ENCODE peak calls at places on chromosomes 3 and 15, in five cellular contexts. One of them, this sample, is unnamed. For H3K27me3, the result is how much of the 10 kb centered on the place peaks cover.

GRCh38 chr3:141100531-141101320 is 49.6 kb downstream of the SPSB4 start:
- DNase-seq in tibial nerve: no peak
- DNase-seq in PC-3: no peak
- DNase-seq in fibroblast of lung: no peak
- DNase-seq in astrocyte: no peak
- DNase-seq in this sample: no peak

GRCh38 chr3:190059242-190059590 is 61.5 kb downstream of the P3H2 start:
- DNase-seq in tibial nerve: no peak
- DNase-seq in PC-3: no peak
- DNase-seq in fibroblast of lung: peak
- DNase-seq in astrocyte: peak
- DNase-seq in this sample: no peak

GRCh38 chr15:99123706-99124451 is 19.0 kb downstream of the SYNM start:
- DNase-seq in tibial nerve: peak
- DNase-seq in PC-3: peak
- DNase-seq in fibroblast of lung: peak
- DNase-seq in astrocyte: peak
- DNase-seq in this sample: peak

GRCh38 chr3:87495946-87496345 is 219.6 kb upstream of the POU1F1 start:
- DNase-seq in tibial nerve: no peak
- DNase-seq in PC-3: no peak
- DNase-seq in fibroblast of lung: no peak
- DNase-seq in astrocyte: no peak
- DNase-seq in this sample: no peak

GRCh38 chr3:134291300-134292254 is 40.9 kb upstream of the RYK start:
- DNase-seq in tibial nerve: peak
- DNase-seq in PC-3: peak
- DNase-seq in fibroblast of lung: peak
- DNase-seq in astrocyte: peak
- DNase-seq in this sample: peak

GRCh38 chr15:25541228-25541627 is 102.4 kb upstream of the UBE3A start:
- DNase-seq in tibial nerve: no peak
- DNase-seq in PC-3: no peak
- DNase-seq in fibroblast of lung: no peak
- DNase-seq in astrocyte: no peak
- DNase-seq in this sample: no peak

GRCh38 chr3:135148431-135148830 is 353.4 kb downstream of the EPHB1 start:
- DNase-seq in tibial nerve: no peak
- DNase-seq in PC-3: no peak
- DNase-seq in fibroblast of lung: no peak
- DNase-seq in astrocyte: no peak
- DNase-seq in this sample: no peak

GRCh38 chr3:98855811-98856400 is 45.6 kb downstream of the DCBLD2 start:
- DNase-seq in tibial nerve: no peak
- DNase-seq in PC-3: peak
- DNase-seq in fibroblast of lung: peak
- DNase-seq in astrocyte: peak
- DNase-seq in this sample: peak

GRCh38 chr3:188830955-188831354 is 340.8 kb upstream of the TPRG1 start:
- DNase-seq in tibial nerve: no peak
- DNase-seq in PC-3: peak
- DNase-seq in fibroblast of lung: no peak
- DNase-seq in astrocyte: no peak
- DNase-seq in this sample: no peak

GRCh38 chr3:242986-243706 is 46.6 kb downstream of the CHL1 start:
- DNase-seq in tibial nerve: no peak
- DNase-seq in PC-3: peak
- DNase-seq in fibroblast of lung: peak
- DNase-seq in astrocyte: peak
- DNase-seq in this sample: no peak

GRCh38 chr3:69294014-69294771 is 91.7 kb downstream of the FRMD4B start:
- DNase-seq in tibial nerve: no peak
- DNase-seq in PC-3: peak
- DNase-seq in fibroblast of lung: peak
- DNase-seq in astrocyte: peak
- DNase-seq in this sample: peak

GRCh38 chr3:174951023-174951422 is 91.9 kb downstream of the NAALADL2 start:
- DNase-seq in tibial nerve: no peak
- DNase-seq in PC-3: peak
- DNase-seq in fibroblast of lung: peak
- DNase-seq in astrocyte: peak
- DNase-seq in this sample: peak

GRCh38 chr3:54888873-54889272 is 39.0 kb downstream of the LRTM1 start:
- DNase-seq in tibial nerve: peak
- DNase-seq in PC-3: no peak
- DNase-seq in fibroblast of lung: no peak
- DNase-seq in astrocyte: no peak
- DNase-seq in this sample: no peak

GRCh38 chr3:34260266-34260990 is 462.0 kb downstream of the PDCD6IP start:
- DNase-seq in tibial nerve: peak
- DNase-seq in PC-3: peak
- DNase-seq in fibroblast of lung: peak
- DNase-seq in astrocyte: peak
- DNase-seq in this sample: peak

GRCh38 chr3:138362536-138362935 is 14.2 kb downstream of the MRAS start:
- DNase-seq in tibial nerve: no peak
- DNase-seq in PC-3: no peak
- DNase-seq in fibroblast of lung: no peak
- DNase-seq in astrocyte: no peak
- DNase-seq in this sample: no peak

GRCh38 chr15:29270169-29270955 is 740 bp upstream of the NSMCE3 start:
- DNase-seq in tibial nerve: no peak
- DNase-seq in PC-3: peak
- DNase-seq in fibroblast of lung: peak
- DNase-seq in astrocyte: peak
- DNase-seq in this sample: peak

GRCh38 chr3:14142567-14143270 is 17.9 kb downstream of the TMEM43 start:
- DNase-seq in tibial nerve: no peak
- DNase-seq in PC-3: no peak
- DNase-seq in fibroblast of lung: no peak
- DNase-seq in astrocyte: no peak
- DNase-seq in this sample: no peak

GRCh38 chr15:31758126-31758525 is 272.2 kb upstream of the CHRNA7 start:
- DNase-seq in tibial nerve: peak
- DNase-seq in PC-3: peak
- DNase-seq in fibroblast of lung: no peak
- DNase-seq in astrocyte: no peak
- DNase-seq in this sample: no peak

GRCh38 chr15:94205366-94205765 is 26.0 kb upstream of the MCTP2 start:
- DNase-seq in tibial nerve: no peak
- DNase-seq in PC-3: no peak
- DNase-seq in fibroblast of lung: peak
- DNase-seq in astrocyte: peak
- DNase-seq in this sample: no peak

GRCh38 chr3:143000525-143000924 is 845 bp upstream of the U2SURP start:
- DNase-seq in tibial nerve: no peak
- DNase-seq in PC-3: peak
- DNase-seq in fibroblast of lung: peak
- DNase-seq in astrocyte: peak
- DNase-seq in this sample: peak

GRCh38 chr3:16441306-16441898 is 72.1 kb downstream of the RFTN1 start:
- DNase-seq in tibial nerve: no peak
- DNase-seq in PC-3: no peak
- DNase-seq in fibroblast of lung: peak
- DNase-seq in astrocyte: peak
- DNase-seq in this sample: no peak

GRCh38 chr3:138009476-138010272 is at the start of gene CLDN18:
- DNase-seq in tibial nerve: no peak
- DNase-seq in PC-3: no peak
- DNase-seq in fibroblast of lung: peak
- DNase-seq in astrocyte: peak
- DNase-seq in this sample: no peak

DNA sequence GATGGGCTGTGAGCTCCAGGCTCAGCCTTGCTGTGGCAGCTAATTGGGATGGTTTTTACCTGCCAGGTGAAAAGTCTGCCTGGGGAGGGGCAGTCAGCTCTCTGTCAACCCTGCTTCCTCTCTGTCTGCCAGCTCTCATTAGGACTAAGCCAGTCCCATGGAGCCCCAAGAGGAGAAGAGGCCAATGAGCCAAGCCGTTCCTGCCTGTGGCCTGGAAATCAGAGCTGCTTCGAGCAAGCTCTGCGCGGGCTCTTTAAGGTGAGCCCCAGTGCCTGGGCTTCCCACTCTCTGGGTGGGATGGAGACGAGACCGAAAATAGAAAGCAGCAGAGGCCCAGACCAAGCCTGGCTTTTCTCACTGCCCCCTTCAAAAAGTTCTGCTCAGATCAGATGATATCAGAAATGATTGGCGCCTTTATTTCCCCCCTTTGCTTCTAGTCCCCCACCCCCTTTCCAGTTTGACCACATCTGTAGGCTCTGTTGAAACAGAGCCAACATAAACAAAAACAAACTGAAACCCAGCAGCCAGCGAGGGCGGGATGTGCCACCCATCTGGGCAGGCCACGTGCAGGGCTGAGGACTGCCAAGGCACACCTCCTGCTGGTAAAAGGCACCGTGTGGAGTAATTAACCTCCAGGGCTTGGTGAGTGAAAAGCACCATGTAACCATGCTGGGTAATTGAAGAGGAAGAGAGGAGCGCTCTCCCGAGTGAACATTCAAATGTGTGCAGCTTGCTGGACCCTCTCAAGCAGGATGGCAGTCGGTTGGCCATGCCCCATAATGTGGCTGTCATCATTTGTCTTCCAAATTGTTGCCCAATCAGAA is 471.0 kb upstream of the PROK2 start:
- DNase-seq in tibial nerve: no peak
- DNase-seq in PC-3: no peak
- DNase-seq in fibroblast of lung: no peak
- DNase-seq in astrocyte: no peak
- DNase-seq in this sample: no peak
- TF ChIP-seq CTCF in tibial nerve: no peak
- TF ChIP-seq CTCF in PC-3: no peak
- TF ChIP-seq CTCF in fibroblast of lung: peak
- TF ChIP-seq CTCF in astrocyte: no peak
- TF ChIP-seq CTCF in this sample: no peak

GRCh38 chr15:92391640-92392039 is 2.0 kb upstream of the ST8SIA2 start:
- DNase-seq in tibial nerve: no peak
- DNase-seq in PC-3: peak
- DNase-seq in fibroblast of lung: peak
- DNase-seq in astrocyte: peak
- DNase-seq in this sample: no peak

GRCh38 chr15:92393287-92393993 is at the start of gene ST8SIA2:
- DNase-seq in tibial nerve: no peak
- DNase-seq in PC-3: no peak
- DNase-seq in fibroblast of lung: peak
- DNase-seq in astrocyte: peak
- DNase-seq in this sample: no peak

GRCh38 chr15:92393994-92394326 is 279 bp downstream of the ST8SIA2 start:
- DNase-seq in tibial nerve: no peak
- DNase-seq in PC-3: no peak
- DNase-seq in fibroblast of lung: no peak
- DNase-seq in astrocyte: no peak
- DNase-seq in this sample: no peak

GRCh38 chr15:92392462-92392861 is 1.2 kb upstream of the ST8SIA2 start:
- DNase-seq in tibial nerve: no peak
- DNase-seq in PC-3: no peak
- DNase-seq in fibroblast of lung: no peak
- DNase-seq in astrocyte: no peak
- DNase-seq in this sample: no peak

DNA sequence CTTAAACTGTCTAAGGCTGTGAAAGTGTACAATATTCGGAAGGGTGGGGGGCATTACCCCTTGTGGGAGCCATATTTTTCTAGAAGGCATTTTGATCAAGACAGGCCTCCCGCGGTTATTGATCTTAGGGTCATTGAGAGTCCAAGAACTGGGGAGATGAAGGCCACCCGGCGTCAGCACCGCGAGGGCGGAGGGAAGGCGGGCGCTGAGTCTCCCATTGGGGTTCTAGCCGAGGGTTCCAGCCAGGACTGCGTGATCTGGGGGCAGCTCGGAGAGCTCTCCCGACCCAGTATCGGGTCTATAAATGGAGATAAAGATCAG is 755 bp upstream of the ST8SIA2 start:
- DNase-seq in tibial nerve: no peak
- DNase-seq in PC-3: no peak
- DNase-seq in fibroblast of lung: no peak
- DNase-seq in astrocyte: no peak
- DNase-seq in this sample: no peak
- H3K27me3 ChIP-seq in tibial nerve: under half
- H3K27me3 ChIP-seq in PC-3: half or more
- H3K27me3 ChIP-seq in fibroblast of lung: under half
- H3K27me3 ChIP-seq in astrocyte: under half
- H3K27me3 ChIP-seq in this sample: under half

GRCh38 chr3:181105636-181106035 is 116.1 kb upstream of the DNAJC19 start:
- DNase-seq in tibial nerve: no peak
- DNase-seq in PC-3: no peak
- DNase-seq in fibroblast of lung: no peak
- DNase-seq in astrocyte: no peak
- DNase-seq in this sample: no peak

DNA sequence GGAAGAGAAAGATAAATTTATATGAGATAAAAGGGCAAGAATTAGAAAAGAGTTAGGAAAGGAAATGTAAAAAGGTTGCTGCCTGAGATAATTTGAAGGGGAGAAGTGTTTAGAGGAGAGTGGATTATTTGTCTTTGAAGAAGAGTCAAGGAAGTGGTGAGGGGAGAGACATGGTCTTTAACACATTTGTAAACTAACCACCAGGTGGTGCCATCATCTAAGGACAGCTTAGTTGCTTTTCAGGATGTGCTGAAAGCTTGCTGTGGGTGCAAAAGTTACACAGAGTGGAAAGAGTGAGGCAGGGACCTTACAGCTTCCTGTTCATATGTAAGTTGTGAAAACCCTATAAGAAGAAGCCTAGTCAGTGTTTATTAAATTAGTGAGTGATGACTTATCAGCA is 114.1 kb upstream of the DNAJC19 start:
- DNase-seq in tibial nerve: no peak
- DNase-seq in PC-3: peak
- DNase-seq in fibroblast of lung: no peak
- DNase-seq in astrocyte: no peak
- DNase-seq in this sample: no peak
- TF ChIP-seq CTCF in tibial nerve: no peak
- TF ChIP-seq CTCF in PC-3: peak
- TF ChIP-seq CTCF in fibroblast of lung: peak
- TF ChIP-seq CTCF in astrocyte: no peak
- TF ChIP-seq CTCF in this sample: no peak

GRCh38 chr3:169662215-169663070 is 1.1 kb downstream of the MECOM start:
- DNase-seq in tibial nerve: no peak
- DNase-seq in PC-3: peak
- DNase-seq in fibroblast of lung: peak
- DNase-seq in astrocyte: peak
- DNase-seq in this sample: peak
- H3K27me3 ChIP-seq in tibial nerve: under half
- H3K27me3 ChIP-seq in PC-3: under half
- H3K27me3 ChIP-seq in fibroblast of lung: under half
- H3K27me3 ChIP-seq in astrocyte: half or more
- H3K27me3 ChIP-seq in this sample: half or more

GRCh38 chr3:17979911-17980310 is 237.5 kb upstream of the TBC1D5 start:
- DNase-seq in tibial nerve: no peak
- DNase-seq in PC-3: no peak
- DNase-seq in fibroblast of lung: no peak
- DNase-seq in astrocyte: no peak
- DNase-seq in this sample: no peak
- TF ChIP-seq CTCF in tibial nerve: no peak
- TF ChIP-seq CTCF in PC-3: no peak
- TF ChIP-seq CTCF in fibroblast of lung: no peak
- TF ChIP-seq CTCF in astrocyte: no peak
- TF ChIP-seq CTCF in this sample: no peak